ENCODE peak calls at places on chromosomes 4 and X, in seven cellular contexts. One of them, this sample, is unnamed.
A peak's percentile ranks its signal among the peaks of the same experiment; 100 is the strongest.

GRCh38 chrX:46408553-46409407 is 136.4 kb downstream of the ZNF674 start:
- DNase-seq in mesenchymal stem cell: peak; percentile 53
- DNase-seq in H9: peak; percentile 37
- DNase-seq in IMR-90: peak; percentile 76
- DNase-seq in neuronal stem cell: peak; percentile 47
- DNase-seq in trophoblast cell: peak; percentile 25
- DNase-seq in H1: no peak
- DNase-seq in this sample: peak; percentile 46

GRCh38 chrX:928606-929005 is 283.8 kb downstream of the CRLF2 start:
- DNase-seq in mesenchymal stem cell: no peak
- DNase-seq in H9: no peak
- DNase-seq in IMR-90: no peak
- DNase-seq in neuronal stem cell: no peak
- DNase-seq in trophoblast cell: no peak
- DNase-seq in H1: no peak
- DNase-seq in this sample: no peak

GRCh38 chr4:83851261-83852084 is 315.6 kb downstream of the GPAT3 start:
- DNase-seq in mesenchymal stem cell: peak; percentile 24
- DNase-seq in H9: peak; percentile 86
- DNase-seq in IMR-90: peak; percentile 37
- DNase-seq in neuronal stem cell: no peak
- DNase-seq in trophoblast cell: peak; percentile 7
- DNase-seq in H1: peak; percentile 85
- DNase-seq in this sample: peak; percentile 67

GRCh38 chr4:186695392-186695791 is 28.3 kb downstream of the FAT1 start:
- DNase-seq in mesenchymal stem cell: no peak
- DNase-seq in H9: no peak
- DNase-seq in IMR-90: no peak
- DNase-seq in neuronal stem cell: no peak
- DNase-seq in trophoblast cell: no peak
- DNase-seq in H1: no peak
- DNase-seq in this sample: no peak

GRCh38 chr4:153950100-153950979 is 161.5 kb upstream of the SFRP2 start:
- DNase-seq in mesenchymal stem cell: no peak
- DNase-seq in H9: no peak
- DNase-seq in IMR-90: no peak
- DNase-seq in neuronal stem cell: no peak
- DNase-seq in trophoblast cell: no peak
- DNase-seq in H1: no peak
- DNase-seq in this sample: no peak

GRCh38 chr4:98522603-98523395 is 135.6 kb downstream of the TSPAN5 start:
- DNase-seq in mesenchymal stem cell: peak; percentile 92
- DNase-seq in H9: no peak
- DNase-seq in IMR-90: peak; percentile 92
- DNase-seq in neuronal stem cell: peak; percentile 42
- DNase-seq in trophoblast cell: no peak
- DNase-seq in H1: no peak
- DNase-seq in this sample: no peak

GRCh38 chr4:168386002-168386401 is 67.5 kb upstream of the DDX60 start:
- DNase-seq in mesenchymal stem cell: no peak
- DNase-seq in H9: no peak
- DNase-seq in IMR-90: no peak
- DNase-seq in neuronal stem cell: no peak
- DNase-seq in trophoblast cell: no peak
- DNase-seq in H1: no peak
- DNase-seq in this sample: no peak

GRCh38 chr4:7150083-7150635 is 42.2 kb upstream of the SORCS2 start:
- DNase-seq in mesenchymal stem cell: no peak
- DNase-seq in H9: no peak
- DNase-seq in IMR-90: no peak
- DNase-seq in neuronal stem cell: no peak
- DNase-seq in trophoblast cell: no peak
- DNase-seq in H1: no peak
- DNase-seq in this sample: no peak

GRCh38 chrX:13013353-13014110 is 30.9 kb downstream of the FAM9C start:
- DNase-seq in mesenchymal stem cell: peak; percentile 52
- DNase-seq in H9: no peak
- DNase-seq in IMR-90: no peak
- DNase-seq in neuronal stem cell: no peak
- DNase-seq in trophoblast cell: peak; percentile 33
- DNase-seq in H1: no peak
- DNase-seq in this sample: peak; percentile 56

DNA sequence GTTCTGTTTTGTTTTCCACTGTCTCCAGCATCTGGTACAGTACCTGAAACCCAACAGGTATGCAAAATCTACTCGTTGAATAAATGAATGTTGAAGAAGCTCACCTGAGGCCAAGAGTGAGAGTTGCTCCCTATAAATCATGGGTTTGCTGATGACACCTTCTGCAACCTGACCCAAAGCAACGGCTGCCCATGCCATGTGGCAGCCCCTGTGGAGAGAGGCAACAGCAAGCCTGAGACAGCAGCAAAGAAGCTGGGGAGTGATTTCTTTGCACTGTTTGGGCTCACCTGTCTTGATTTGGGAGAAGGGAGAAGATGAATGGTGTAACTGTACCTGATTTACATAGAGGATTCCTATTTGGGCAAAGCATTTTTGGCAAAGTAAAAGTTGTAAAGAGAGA is 119.8 kb upstream of the GPC4 start:
- DNase-seq in mesenchymal stem cell: no peak
- DNase-seq in H9: no peak
- DNase-seq in IMR-90: no peak
- DNase-seq in neuronal stem cell: no peak
- DNase-seq in trophoblast cell: no peak
- DNase-seq in H1: no peak
- DNase-seq in this sample: no peak
- H3K18ac ChIP-seq in mesenchymal stem cell: no peak overlapping the region
- H3K18ac ChIP-seq in H9: no peak overlapping the region
- H3K18ac ChIP-seq in IMR-90: no peak overlapping the region
- H3K18ac ChIP-seq in neuronal stem cell: no peak overlapping the region
- H3K18ac ChIP-seq in trophoblast cell: no peak overlapping the region
- H3K18ac ChIP-seq in H1: no peak overlapping the region
- H3K18ac ChIP-seq in this sample: no peak overlapping the region

DNA sequence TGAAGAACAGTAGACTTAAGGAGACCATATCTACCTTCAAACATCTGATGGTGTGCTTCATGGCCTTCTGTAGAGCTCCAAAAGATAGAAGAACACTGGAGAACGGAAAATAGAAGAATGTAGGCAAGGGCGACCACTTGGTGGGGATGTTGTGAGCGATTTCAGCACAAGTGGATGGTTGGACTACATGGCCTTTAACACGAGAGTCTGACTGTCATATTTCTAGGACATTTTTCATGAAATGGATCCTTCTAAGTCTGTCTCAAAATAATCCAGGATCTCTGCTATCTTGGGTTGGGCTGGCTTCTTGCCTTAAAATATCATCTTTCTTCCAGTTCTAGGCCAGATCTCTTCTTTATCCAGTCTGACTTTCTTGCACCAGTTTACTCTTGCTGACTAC is 1.3 kb upstream of the MID1IP1 start:
- DNase-seq in mesenchymal stem cell: no peak
- DNase-seq in H9: no peak
- DNase-seq in IMR-90: no peak
- DNase-seq in neuronal stem cell: no peak
- DNase-seq in trophoblast cell: no peak
- DNase-seq in H1: no peak
- DNase-seq in this sample: no peak
- H4K8ac ChIP-seq in mesenchymal stem cell: no peak overlapping the region
- H4K8ac ChIP-seq in H9: no peak overlapping the region
- H4K8ac ChIP-seq in IMR-90: no peak overlapping the region
- H4K8ac ChIP-seq in neuronal stem cell: no peak overlapping the region
- H4K8ac ChIP-seq in trophoblast cell: no peak overlapping the region
- H4K8ac ChIP-seq in H1: no peak overlapping the region
- H4K8ac ChIP-seq in this sample: no peak overlapping the region

DNA sequence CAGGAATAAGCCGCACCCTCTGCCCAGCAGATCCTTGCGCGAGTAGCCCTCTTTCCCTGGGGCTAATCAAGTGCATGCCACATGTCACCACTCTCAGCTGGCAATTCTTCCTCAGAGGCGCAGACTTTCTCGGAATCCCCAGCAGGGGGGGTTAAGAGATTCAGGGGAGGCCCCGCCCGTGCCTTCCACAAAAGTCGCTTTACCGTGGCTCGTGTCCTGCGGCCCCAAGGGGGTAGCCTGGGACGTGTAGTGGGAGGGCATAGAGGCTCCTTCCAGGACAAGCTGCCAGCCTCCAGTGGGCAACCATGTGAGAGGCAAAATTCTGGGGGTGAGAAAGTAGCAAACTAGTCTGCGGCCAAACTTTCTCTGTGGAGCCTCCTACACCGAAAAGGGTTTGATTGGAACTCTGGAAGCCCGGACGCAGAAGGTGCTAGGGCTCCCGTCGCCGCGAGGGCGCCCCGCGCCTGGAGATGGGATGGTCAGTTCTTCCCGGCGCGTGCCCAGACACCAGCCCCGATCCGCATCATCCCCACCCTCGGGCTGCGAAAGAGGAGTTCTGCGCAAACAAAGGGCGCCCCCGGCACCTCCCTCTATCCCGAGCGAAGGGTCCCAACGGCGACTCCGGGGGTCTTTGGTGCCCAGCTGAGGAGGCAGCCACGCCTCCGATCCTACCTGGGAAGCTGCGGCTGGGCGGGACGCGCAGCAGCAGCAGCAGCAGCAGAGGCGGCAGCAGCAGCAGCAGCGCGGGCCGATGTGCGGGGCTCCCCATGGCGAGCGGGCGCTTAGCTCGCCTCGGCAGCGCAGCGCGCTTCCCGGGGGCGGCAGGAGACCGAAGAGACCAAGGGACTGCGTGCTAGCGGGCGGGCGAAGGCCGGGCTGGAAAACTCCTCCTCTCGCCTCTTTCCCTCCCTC is at the start of gene SRPX:
- DNase-seq in mesenchymal stem cell: peak; percentile 69
- DNase-seq in H9: peak; percentile 53
- DNase-seq in IMR-90: peak; percentile 52
- DNase-seq in neuronal stem cell: peak; percentile 20
- DNase-seq in trophoblast cell: peak; percentile 10
- DNase-seq in H1: no peak
- DNase-seq in this sample: peak; percentile 77
- H3K18ac ChIP-seq in mesenchymal stem cell: peak within 1 kb of the TSS; percentile 91
- H3K18ac ChIP-seq in H9: no peak within 1 kb of the TSS
- H3K18ac ChIP-seq in IMR-90: peak within 1 kb of the TSS; percentile 50
- H3K18ac ChIP-seq in neuronal stem cell: peak within 1 kb of the TSS; percentile 89
- H3K18ac ChIP-seq in trophoblast cell: no peak within 1 kb of the TSS
- H3K18ac ChIP-seq in H1: no peak within 1 kb of the TSS
- H3K18ac ChIP-seq in this sample: no peak within 1 kb of the TSS

GRCh38 chrX:118383120-118383519 is 37.2 kb downstream of the WDR44 start:
- DNase-seq in mesenchymal stem cell: no peak
- DNase-seq in H9: no peak
- DNase-seq in IMR-90: no peak
- DNase-seq in neuronal stem cell: no peak
- DNase-seq in trophoblast cell: no peak
- DNase-seq in H1: no peak
- DNase-seq in this sample: no peak
- H4K8ac ChIP-seq in mesenchymal stem cell: no peak overlapping the region
- H4K8ac ChIP-seq in H9: no peak overlapping the region
- H4K8ac ChIP-seq in IMR-90: no peak overlapping the region
- H4K8ac ChIP-seq in neuronal stem cell: no peak overlapping the region
- H4K8ac ChIP-seq in trophoblast cell: no peak overlapping the region
- H4K8ac ChIP-seq in H1: no peak overlapping the region
- H4K8ac ChIP-seq in this sample: no peak overlapping the region

DNA sequence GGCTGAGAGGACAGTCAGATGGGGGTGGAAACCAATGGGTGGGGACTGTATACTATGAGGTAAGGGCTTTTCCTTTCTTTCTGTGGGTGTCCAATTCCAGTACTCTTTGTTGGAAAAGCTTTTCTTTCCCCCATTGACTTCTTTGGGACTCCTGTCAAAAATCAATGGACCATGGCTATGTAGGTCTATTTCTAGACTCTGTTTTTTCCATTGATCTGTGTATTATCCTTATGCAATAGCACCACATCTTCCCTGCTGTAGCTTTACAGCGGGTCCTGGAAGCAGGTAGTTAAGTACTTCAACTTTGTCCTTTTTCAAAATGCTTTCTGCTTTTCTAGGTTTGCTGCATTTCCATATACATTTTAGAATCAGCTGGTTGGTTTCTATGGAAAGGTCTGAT is 11.8 kb upstream of the CPLX1 start:
- DNase-seq in mesenchymal stem cell: no peak
- DNase-seq in H9: no peak
- DNase-seq in IMR-90: no peak
- DNase-seq in neuronal stem cell: no peak
- DNase-seq in trophoblast cell: no peak
- DNase-seq in H1: no peak
- DNase-seq in this sample: no peak
- H3K18ac ChIP-seq in mesenchymal stem cell: no peak overlapping the region
- H3K18ac ChIP-seq in H9: no peak overlapping the region
- H3K18ac ChIP-seq in IMR-90: no peak overlapping the region
- H3K18ac ChIP-seq in neuronal stem cell: no peak overlapping the region
- H3K18ac ChIP-seq in trophoblast cell: no peak overlapping the region
- H3K18ac ChIP-seq in H1: no peak overlapping the region
- H3K18ac ChIP-seq in this sample: no peak overlapping the region

GRCh38 chr4:8302331-8302730 is 32.8 kb downstream of the HTRA3 start:
- DNase-seq in mesenchymal stem cell: no peak
- DNase-seq in H9: no peak
- DNase-seq in IMR-90: no peak
- DNase-seq in neuronal stem cell: no peak
- DNase-seq in trophoblast cell: no peak
- DNase-seq in H1: no peak
- DNase-seq in this sample: no peak

GRCh38 chr4:8303081-8303480 is 33.5 kb downstream of the HTRA3 start:
- DNase-seq in mesenchymal stem cell: no peak
- DNase-seq in H9: no peak
- DNase-seq in IMR-90: no peak
- DNase-seq in neuronal stem cell: no peak
- DNase-seq in trophoblast cell: no peak
- DNase-seq in H1: no peak
- DNase-seq in this sample: no peak

GRCh38 chr4:8297691-8298485 is 28.3 kb downstream of the HTRA3 start:
- DNase-seq in mesenchymal stem cell: no peak
- DNase-seq in H9: no peak
- DNase-seq in IMR-90: no peak
- DNase-seq in neuronal stem cell: no peak
- DNase-seq in trophoblast cell: no peak
- DNase-seq in H1: no peak
- DNase-seq in this sample: no peak

GRCh38 chr4:8303485-8304281 is 34.1 kb downstream of the HTRA3 start:
- DNase-seq in mesenchymal stem cell: peak; percentile 90
- DNase-seq in H9: no peak
- DNase-seq in IMR-90: peak; percentile 95
- DNase-seq in neuronal stem cell: no peak
- DNase-seq in trophoblast cell: peak; percentile 8
- DNase-seq in H1: no peak
- DNase-seq in this sample: peak; percentile 48

DNA sequence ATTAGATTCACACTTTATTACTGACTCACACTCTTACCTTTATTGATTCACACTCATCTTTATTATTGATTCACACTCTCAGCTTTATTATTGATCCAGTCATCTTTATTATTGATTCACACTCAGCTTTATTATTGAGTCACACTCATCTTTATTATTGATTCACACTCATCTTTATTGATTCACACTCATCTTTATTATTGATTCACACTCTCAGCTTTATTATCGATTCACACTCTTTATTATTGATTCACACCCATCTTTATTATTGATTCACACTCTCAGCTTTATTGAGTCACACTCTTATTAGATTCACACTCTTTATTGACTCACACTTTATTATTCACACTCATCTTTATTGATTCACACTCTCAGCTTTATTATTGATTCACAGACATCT is 31.3 kb downstream of the HTRA3 start:
- DNase-seq in mesenchymal stem cell: no peak
- DNase-seq in H9: no peak
- DNase-seq in IMR-90: no peak
- DNase-seq in neuronal stem cell: no peak
- DNase-seq in trophoblast cell: no peak
- DNase-seq in H1: no peak
- DNase-seq in this sample: no peak
- H4K8ac ChIP-seq in mesenchymal stem cell: no peak overlapping the region
- H4K8ac ChIP-seq in H9: no peak overlapping the region
- H4K8ac ChIP-seq in IMR-90: no peak overlapping the region
- H4K8ac ChIP-seq in neuronal stem cell: no peak overlapping the region
- H4K8ac ChIP-seq in trophoblast cell: no peak overlapping the region
- H4K8ac ChIP-seq in H1: no peak overlapping the region
- H4K8ac ChIP-seq in this sample: no peak overlapping the region